ENCODE peak calls at places on chromosomes 11 and 22, in five cellular contexts. Z is IMR-90; S is CD4-positive, alpha-beta memory T cell; F is HEK293T; T is stimulated activated CD4-positive, alpha-beta T cell treated with anti-CD3 and anti-CD28 coated beads, Interleukin-1b, Interleukin-23, amount 100 ng/mL, for 24 hours. D is an unnamed sample.

GRCh38 chr11:111785886-111786412 is 19.8 kb upstream of the PPP2R1B start:
- DNase-seq in Z (no peak), S (no peak), F (no peak), T (no peak), D (no peak)

GRCh38 chr11:86636275-86636674 is 36.1 kb downstream of the ME3 start:
- DNase-seq in Z (peak), S (no peak), F (peak), T (no peak), D (no peak)

GRCh38 chr11:70473186-70473872 is 75.0 kb downstream of the CTTN start:
- DNase-seq in Z (no peak), S (no peak), F (no peak), T (no peak), D (no peak)

GRCh38 chr11:75028321-75029097 is 39.8 kb downstream of the NEU3 start:
- DNase-seq in Z (no peak), S (no peak), F (no peak), T (no peak), D (no peak)

GRCh38 chr11:34613462-34614183 is 7.3 kb upstream of the EHF start:
- DNase-seq in Z (no peak), S (no peak), F (no peak), T (no peak), D (no peak)

GRCh38 chr11:85627332-85627997 is at the start of gene DLG2:
- DNase-seq in Z (peak), S (peak), F (no peak), T (no peak), D (no peak)

GRCh38 chr11:12845739-12846358 is 163.3 kb upstream of the RASSF10 start:
- DNase-seq in Z (peak), S (no peak), F (peak), T (no peak), D (no peak)

GRCh38 chr11:6646631-6647281 is 8.9 kb downstream of the DCHS1 start:
- DNase-seq in Z (peak), S (no peak), F (no peak), T (no peak), D (no peak)

GRCh38 chr11:11510939-11511338 is 110.9 kb downstream of the GALNT18 start:
- DNase-seq in Z (peak), S (no peak), F (no peak), T (no peak), D (no peak)

GRCh38 chr22:19035474-19036228 is 86.6 kb downstream of the DGCR2 start:
- DNase-seq in Z (no peak), S (no peak), F (no peak), T (no peak), D (no peak)

GRCh38 chr11:75577198-75577597 is 15.1 kb downstream of the SERPINH1 start:
- DNase-seq in Z (peak), S (peak), F (peak), T (peak), D (no peak)

GRCh38 chr11:111427471-111427912 is 48.4 kb upstream of the POU2AF1 start:
- DNase-seq in Z (no peak), S (no peak), F (peak), T (no peak), D (no peak)

GRCh38 chr11:73645972-73646631 is at the start of gene PLEKHB1:
- DNase-seq in Z (no peak), S (no peak), F (no peak), T (no peak), D (no peak)

GRCh38 chr11:78081583-78081982 is 1.9 kb upstream of the NDUFC2 start:
- DNase-seq in Z (no peak), S (no peak), F (no peak), T (no peak), D (no peak)

GRCh38 chr11:102757823-102758549 is 22.4 kb downstream of the MMP10 start:
- DNase-seq in Z (peak), S (no peak), F (no peak), T (no peak), D (no peak)

GRCh38 chr22:26837784-26838520 is 180.6 kb downstream of the MIAT start:
- DNase-seq in Z (no peak), S (no peak), F (no peak), T (no peak), D (no peak)

GRCh38 chr11:69014084-69014935 is 1.3 kb upstream of the MRGPRF start:
- DNase-seq in Z (peak), S (no peak), F (no peak), T (no peak), D (no peak)

GRCh38 chr11:32215157-32215556 is 124.3 kb downstream of the RCN1 start:
- DNase-seq in Z (no peak), S (no peak), F (no peak), T (no peak), D (no peak)

GRCh38 chr11:130865772-130866114 is 50.5 kb downstream of the SNX19 start:
- DNase-seq in Z (no peak), S (no peak), F (no peak), T (no peak), D (no peak)

GRCh38 chr22:39917776-39918493 is 17.1 kb downstream of the GRAP2 start:
- DNase-seq in Z (no peak), S (no peak), F (no peak), T (no peak), D (no peak)

GRCh38 chr22:43305806-43306205 is 37.4 kb downstream of the SCUBE1 start:
- DNase-seq in Z (no peak), S (no peak), F (no peak), T (no peak), D (no peak)

GRCh38 chr11:65133724-65134123 is 595 bp downstream of the SYVN1 start:
- DNase-seq in Z (no peak), S (no peak), F (no peak), T (no peak), D (no peak)

GRCh38 chr22:33329398-33329797 is 271.2 kb upstream of the SYN3 start:
- DNase-seq in Z (no peak), S (no peak), F (no peak), T (no peak), D (no peak)

GRCh38 chr22:38756631-38757463 is 1.0 kb upstream of the SUN2 start:
- DNase-seq in Z (no peak), S (peak), F (no peak), T (no peak), D (no peak)

GRCh38 chr11:47950396-47950795 is 30.0 kb upstream of the PTPRJ start:
- DNase-seq in Z (no peak), S (peak), F (no peak), T (peak), D (no peak)

GRCh38 chr22:37501176-37501609 is 15.0 kb upstream of the MFNG start:
- DNase-seq in Z (no peak), S (no peak), F (no peak), T (no peak), D (no peak)

GRCh38 chr22:24200616-24201212 is 19.4 kb downstream of the SUSD2 start:
- DNase-seq in Z (peak), S (no peak), F (no peak), T (no peak), D (no peak)

GRCh38 chr11:134125507-134125906 is 56.6 kb downstream of the JAM3 start:
- DNase-seq in Z (peak), S (no peak), F (no peak), T (no peak), D (no peak)

GRCh38 chr11:123273616-123274015 is 78.6 kb upstream of the CLMP start:
- DNase-seq in Z (no peak), S (no peak), F (no peak), T (no peak), D (no peak)